ENCODE peak calls at places on chromosomes 16 and 17, in nine cellular contexts. I, C, O, S, N, E, V, L and X are unnamed samples.

GRCh38 chr16:515963-516226 is 11.6 kb upstream of the CAPN15 start:
- DNase-seq in I (no peak), C (no peak), O (no peak), S (no peak), N (no peak), E (no peak), V (no peak), L (no peak), X (no peak)

GRCh38 chr16:66228791-66229190 is 137.7 kb upstream of the CDH5 start:
- DNase-seq in I (no peak), C (no peak), O (no peak), S (no peak), N (no peak), E (no peak), V (no peak), L (no peak), X (no peak)

GRCh38 chr17:3968886-3969524 is 4.8 kb upstream of the ATP2A3 start:
- DNase-seq in I (no peak), C (no peak), O (no peak), S (no peak), N (no peak), E (no peak), V (no peak), L (peak; percentile 43), X (no peak)

GRCh38 chr17:63447688-63448005 is 1.5 kb upstream of the CYB561 start:
- DNase-seq in I (no peak), C (no peak), O (no peak), S (no peak), N (no peak), E (no peak), V (no peak), L (no peak), X (no peak)

GRCh38 chr16:20611975-20612471 is 35.9 kb upstream of the ACSM2B start:
- DNase-seq in I (no peak), C (peak; percentile 29), O (peak; percentile 53), S (no peak), N (no peak), E (no peak), V (no peak), L (no peak), X (peak; percentile 55)

GRCh38 chr17:9512323-9513168 is 63.1 kb downstream of the STX8 start:
- DNase-seq in I (peak; percentile 6), C (no peak), O (no peak), S (no peak), N (peak; percentile 24), E (no peak), V (peak; percentile 67), L (peak; percentile 11), X (no peak)

GRCh38 chr17:32157225-32157624 is 14.9 kb downstream of the RHOT1 start:
- DNase-seq in I (peak; percentile 51), C (no peak), O (no peak), S (no peak), N (peak; percentile 53), E (no peak), V (peak; percentile 43), L (no peak), X (no peak)

GRCh38 chr16:67241008-67241900 is 6.0 kb downstream of the FHOD1 start:
- DNase-seq in I (peak; percentile 91), C (peak; percentile 70), O (no peak), S (no peak), N (peak; percentile 93), E (peak; percentile 42), V (peak; percentile 92), L (no peak), X (peak; percentile 45)

GRCh38 chr16:13957197-13958078 is 37.5 kb downstream of the ERCC4 start:
- DNase-seq in I (peak; percentile 97), C (peak; percentile 54), O (no peak), S (peak; percentile 2), N (peak; percentile 93), E (no peak), V (peak; percentile 96), L (peak; percentile 43), X (peak; percentile 83)